ENCODE peak calls at places on chromosomes 3 and 15, in seven cellular contexts. S is spleen, J is cardiac muscle cell, K is suprapubic skin, O is stomach, I is H9, E is GM23248. C is an unnamed sample.

GRCh38 chr3:113105980-113106379 is 105.4 kb upstream of the BOC start:
- DNase-seq in I (no peak), O (no peak), J (no peak), S (no peak), E (no peak), K (no peak), C (no peak)

GRCh38 chr3:120693439-120694172 is 11.6 kb upstream of the HGD start:
- DNase-seq in J (peak; percentile 64), O (no peak), E (peak; percentile 54), K (no peak), S (no peak), I (no peak), C (no peak)

GRCh38 chr15:65132841-65133549 is 613 bp downstream of the PDCD7 start:
- DNase-seq in S (peak; percentile 87), O (peak; percentile 45), J (peak; percentile 63), K (no peak), I (peak; percentile 53), E (peak; percentile 83), C (peak; percentile 78)

GRCh38 chr15:85865070-85865684 is 70.5 kb upstream of the KLHL25 start:
- DNase-seq in S (no peak), K (no peak), O (no peak), I (peak; percentile 87), E (peak; percentile 56), J (peak; percentile 66), C (no peak)

GRCh38 chr15:25501828-25502446 is 63.1 kb upstream of the UBE3A start:
- DNase-seq in K (no peak), I (peak; percentile 45), E (peak; percentile 58), O (no peak), J (peak; percentile 19), S (no peak), C (no peak)

GRCh38 chr3:170356596-170357175 is 829 bp upstream of the SKIL start:
- DNase-seq in E (peak; percentile 91), S (peak; percentile 96), I (peak; percentile 94), J (peak; percentile 97), O (peak; percentile 87), K (peak; percentile 90), C (peak; percentile 96)

GRCh38 chr3:119311191-119311925 is 17.2 kb downstream of the ARHGAP31 start:
- DNase-seq in O (no peak), K (no peak), E (peak; percentile 87), I (no peak), S (no peak), J (peak; percentile 67), C (no peak)

GRCh38 chr3:194381460-194381875 is 11.9 kb upstream of the LRRC15 start:
- DNase-seq in K (peak; percentile 61), J (no peak), I (peak; percentile 61), E (no peak), O (peak; percentile 22), S (peak; percentile 51), C (no peak)

GRCh38 chr3:122299222-122299621 is 25.8 kb upstream of the CSTA start:
- DNase-seq in E (no peak), J (no peak), S (no peak), I (no peak), K (no peak), O (no peak), C (no peak)

GRCh38 chr15:36370735-36371115 is 208.7 kb upstream of the CDIN1 start:
- DNase-seq in O (no peak), S (no peak), J (peak; percentile 43), I (no peak), K (no peak), E (peak; percentile 77), C (no peak)

GRCh38 chr3:11393401-11393800 is 121.2 kb downstream of the ATG7 start:
- DNase-seq in I (no peak), O (no peak), S (no peak), J (no peak), K (no peak), E (no peak), C (no peak)

GRCh38 chr15:89441295-89441762 is 55.1 kb downstream of the RHCG start:
- DNase-seq in K (no peak), S (peak; percentile 90), O (no peak), I (no peak), J (no peak), E (no peak), C (no peak)

GRCh38 chr15:49900836-49901235 is 218.2 kb downstream of the ATP8B4 start:
- DNase-seq in K (no peak), E (peak; percentile 7), J (no peak), O (no peak), S (no peak), I (no peak), C (no peak)

GRCh38 chr3:189304465-189305341 is 132.9 kb downstream of the TPRG1 start:
- DNase-seq in E (peak; percentile 46), K (no peak), O (peak; percentile 93), S (no peak), J (peak; percentile 13), I (peak; percentile 50), C (no peak)

GRCh38 chr15:75650908-75651809 is 3.4 kb downstream of the SNX33 start:
- DNase-seq in O (peak; percentile 44), E (peak; percentile 57), K (no peak), I (no peak), J (peak; percentile 41), S (peak; percentile 82), C (peak; percentile 87)

GRCh38 chr15:33985287-33985686 is 17.0 kb downstream of the CHRM5 start:
- DNase-seq in I (no peak), O (no peak), E (peak; percentile 78), J (peak; percentile 90), K (no peak), S (no peak), C (no peak)

GRCh38 chr3:58355174-58355573 is 22.5 kb downstream of the PXK start:
- DNase-seq in O (no peak), S (no peak), J (no peak), E (no peak), K (no peak), I (no peak), C (no peak)

GRCh38 chr3:58358808-58359207 is 26.1 kb downstream of the PXK start:
- DNase-seq in E (no peak), I (no peak), O (no peak), J (no peak), K (no peak), S (no peak), C (no peak)

GRCh38 chr3:58358092-58358491 is 25.4 kb downstream of the PXK start:
- DNase-seq in I (no peak), K (no peak), S (no peak), E (no peak), O (no peak), J (no peak), C (no peak)

GRCh38 chr3:58356054-58356453 is 23.4 kb downstream of the PXK start:
- DNase-seq in I (no peak), E (peak; percentile 27), K (no peak), S (peak; percentile 86), J (no peak), O (no peak), C (no peak)

GRCh38 chr3:58357402-58357801 is 24.7 kb downstream of the PXK start:
- DNase-seq in I (no peak), O (no peak), K (no peak), E (no peak), J (no peak), S (no peak), C (no peak)
- H3K4me1 ChIP-seq in I (no peaks in the 10 kb centered on the region), O (peaks cover 54% of the 10 kb centered on the region), K (peaks cover 13% of the 10 kb centered on the region), E (peaks cover 6% of the 10 kb centered on the region), J (peaks cover 3% of the 10 kb centered on the region), S (peaks cover 24% of the 10 kb centered on the region), C (no peaks in the 10 kb centered on the region)

DNA sequence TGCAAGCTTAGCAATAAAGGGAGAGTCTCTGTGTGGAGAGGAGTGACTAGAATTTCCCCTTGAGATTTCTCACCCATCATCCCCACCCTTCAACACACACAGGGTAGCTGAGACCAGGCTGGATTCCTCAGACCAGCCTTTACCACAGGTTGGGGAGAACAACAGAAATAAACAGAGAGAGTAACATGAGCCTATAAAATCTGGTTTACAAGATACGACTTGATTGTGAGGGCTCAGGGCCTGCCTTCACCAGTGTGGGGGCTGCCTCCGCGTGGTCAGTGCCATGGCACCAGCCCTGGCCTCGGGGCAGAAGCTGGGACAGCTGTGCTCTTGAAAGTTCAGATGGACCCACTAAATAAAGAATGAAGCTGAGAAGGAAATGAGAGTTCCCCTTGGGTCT is 14.6 kb upstream of the MAGEF1 start:
- DNase-seq in E (no peak), S (no peak), J (no peak), I (no peak), K (no peak), O (no peak), C (no peak)
- H3K27ac ChIP-seq in E (no peak overlapping the region), S (no peak overlapping the region), J (peak overlapping the region; percentile 84), I (no peak overlapping the region), K (no peak overlapping the region), O (no peak overlapping the region), C (no peak overlapping the region)

GRCh38 chr3:8595252-8595934 is 49.2 kb downstream of the SSUH2 start:
- DNase-seq in I (no peak), E (no peak), K (no peak), O (no peak), J (no peak), S (no peak), C (no peak)
- H3K4me1 ChIP-seq in I (no peaks in the 10 kb centered on the region), E (peaks cover 10% of the 10 kb centered on the region), K (peaks cover 11% of the 10 kb centered on the region), O (peaks cover 6% of the 10 kb centered on the region), J (peaks cover 16% of the 10 kb centered on the region), S (no peaks in the 10 kb centered on the region), C (no peaks in the 10 kb centered on the region)

DNA sequence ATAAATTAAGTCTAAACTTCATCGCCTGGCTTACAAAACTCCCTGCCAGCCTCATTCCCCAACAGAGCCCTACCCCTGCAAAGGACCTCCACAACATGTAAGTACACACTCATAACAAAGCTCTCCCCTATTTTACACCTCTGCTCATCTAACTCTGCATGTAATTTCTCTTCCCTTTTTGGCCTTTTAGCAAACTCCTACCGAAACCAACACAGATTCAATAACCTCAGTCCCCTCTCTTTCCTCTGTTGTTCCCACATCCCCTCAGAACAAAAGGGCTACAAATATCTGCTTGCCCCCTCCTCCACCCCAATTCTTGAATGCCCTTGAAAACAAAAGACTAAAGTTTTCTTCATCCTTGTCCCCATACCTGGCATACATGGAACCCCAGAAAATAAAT is 662 bp downstream of the UBL7 start:
- DNase-seq in K (no peak), O (no peak), I (no peak), S (no peak), J (no peak), E (no peak), C (no peak)
- H3K27ac ChIP-seq in K (peak overlapping the region; percentile 37), O (peak overlapping the region; percentile 90), I (peak overlapping the region; percentile 89), S (peak overlapping the region; percentile 86), J (peak overlapping the region; percentile 71), E (peak overlapping the region; percentile 79), C (peak overlapping the region; percentile 85)